ENCODE peak calls at places on chromosome 10, in four cellular contexts. One of them, this sample, is unnamed. For H3K27me3, the result is how much of the 10 kb centered on the place peaks cover.

GRCh38 chr10:107577226-107577625 is 412.7 kb upstream of the SORCS1 start:
- DNase-seq in breast epithelium: no peak
- DNase-seq in left lung: no peak
- DNase-seq in psoas muscle: no peak
- DNase-seq in this sample: no peak

GRCh38 chr10:93751832-93752231 is 5.9 kb upstream of the LGI1 start:
- DNase-seq in breast epithelium: no peak
- DNase-seq in left lung: no peak
- DNase-seq in psoas muscle: no peak
- DNase-seq in this sample: peak

GRCh38 chr10:43842072-43842471 is 193.4 kb upstream of the ZNF32 start:
- DNase-seq in breast epithelium: no peak
- DNase-seq in left lung: no peak
- DNase-seq in psoas muscle: no peak
- DNase-seq in this sample: no peak

GRCh38 chr10:88168171-88169036 is 305.0 kb downstream of the PTEN start:
- DNase-seq in breast epithelium: no peak
- DNase-seq in left lung: no peak
- DNase-seq in psoas muscle: no peak
- DNase-seq in this sample: no peak

GRCh38 chr10:11533328-11533781 is 78.1 kb downstream of the USP6NL start:
- DNase-seq in breast epithelium: no peak
- DNase-seq in left lung: no peak
- DNase-seq in psoas muscle: no peak
- DNase-seq in this sample: no peak

GRCh38 chr10:130138479-130138866 is 2.3 kb downstream of the GLRX3 start:
- DNase-seq in breast epithelium: no peak
- DNase-seq in left lung: peak
- DNase-seq in psoas muscle: no peak
- DNase-seq in this sample: no peak

GRCh38 chr10:59896186-59896585 is 10.2 kb downstream of the CCDC6 start:
- DNase-seq in breast epithelium: no peak
- DNase-seq in left lung: no peak
- DNase-seq in psoas muscle: no peak
- DNase-seq in this sample: no peak

GRCh38 chr10:70590663-70591416 is 11.7 kb downstream of the PRF1 start:
- DNase-seq in breast epithelium: peak
- DNase-seq in left lung: no peak
- DNase-seq in psoas muscle: no peak
- DNase-seq in this sample: no peak

GRCh38 chr10:30158325-30158960 is 99.1 kb upstream of the JCAD start:
- DNase-seq in breast epithelium: no peak
- DNase-seq in left lung: no peak
- DNase-seq in psoas muscle: no peak
- DNase-seq in this sample: no peak

GRCh38 chr10:130810856-130811255 is 500.7 kb downstream of the TCERG1L start:
- DNase-seq in breast epithelium: no peak
- DNase-seq in left lung: no peak
- DNase-seq in psoas muscle: no peak
- DNase-seq in this sample: no peak

GRCh38 chr10:90968448-90969086 is 47.7 kb upstream of the ANKRD1 start:
- DNase-seq in breast epithelium: no peak
- DNase-seq in left lung: no peak
- DNase-seq in psoas muscle: no peak
- DNase-seq in this sample: no peak

GRCh38 chr10:112461029-112461887 is 14.2 kb downstream of the VTI1A start:
- DNase-seq in breast epithelium: no peak
- DNase-seq in left lung: no peak
- DNase-seq in psoas muscle: no peak
- DNase-seq in this sample: no peak

GRCh38 chr10:119667562-119668328 is 16.6 kb downstream of the BAG3 start:
- DNase-seq in breast epithelium: peak
- DNase-seq in left lung: peak
- DNase-seq in psoas muscle: peak
- DNase-seq in this sample: no peak

GRCh38 chr10:48804740-48805182 is 120.1 kb downstream of the WDFY4 start:
- DNase-seq in breast epithelium: no peak
- DNase-seq in left lung: peak
- DNase-seq in psoas muscle: no peak
- DNase-seq in this sample: no peak

GRCh38 chr10:29276251-29276850 is 12.5 kb upstream of the LYZL1 start:
- DNase-seq in breast epithelium: no peak
- DNase-seq in left lung: no peak
- DNase-seq in psoas muscle: no peak
- DNase-seq in this sample: no peak

GRCh38 chr10:57815926-57816325 is 451.8 kb downstream of the IPMK start:
- DNase-seq in breast epithelium: no peak
- DNase-seq in left lung: no peak
- DNase-seq in psoas muscle: no peak
- DNase-seq in this sample: no peak

GRCh38 chr10:60382946-60383681 is 6.6 kb downstream of the ANK3 start:
- DNase-seq in breast epithelium: no peak
- DNase-seq in left lung: no peak
- DNase-seq in psoas muscle: no peak
- DNase-seq in this sample: no peak

GRCh38 chr10:113849140-113849803 is 4.6 kb downstream of the DCLRE1A start:
- DNase-seq in breast epithelium: no peak
- DNase-seq in left lung: no peak
- DNase-seq in psoas muscle: no peak
- DNase-seq in this sample: no peak

GRCh38 chr10:79316671-79317431 is 30.4 kb upstream of the PPIF start:
- DNase-seq in breast epithelium: no peak
- DNase-seq in left lung: no peak
- DNase-seq in psoas muscle: peak
- DNase-seq in this sample: no peak

GRCh38 chr10:126459878-126460481 is 71.7 kb upstream of the ADAM12 start:
- DNase-seq in breast epithelium: no peak
- DNase-seq in left lung: no peak
- DNase-seq in psoas muscle: no peak
- DNase-seq in this sample: no peak

GRCh38 chr10:88557659-88558058 is 25.5 kb downstream of the RNLS start:
- DNase-seq in breast epithelium: no peak
- DNase-seq in left lung: no peak
- DNase-seq in psoas muscle: no peak
- DNase-seq in this sample: no peak

GRCh38 chr10:91215384-91215783 is 5.1 kb upstream of the PCGF5 start:
- DNase-seq in breast epithelium: no peak
- DNase-seq in left lung: no peak
- DNase-seq in psoas muscle: no peak
- DNase-seq in this sample: no peak

GRCh38 chr10:83545901-83546391 is 593.4 kb upstream of the GHITM start:
- DNase-seq in breast epithelium: no peak
- DNase-seq in left lung: no peak
- DNase-seq in psoas muscle: no peak
- DNase-seq in this sample: no peak

GRCh38 chr10:91452063-91452462 is 41.9 kb downstream of the HECTD2 start:
- DNase-seq in breast epithelium: no peak
- DNase-seq in left lung: no peak
- DNase-seq in psoas muscle: no peak
- DNase-seq in this sample: no peak

GRCh38 chr10:75532253-75532924 is 101.0 kb downstream of the LRMDA start:
- DNase-seq in breast epithelium: no peak
- DNase-seq in left lung: no peak
- DNase-seq in psoas muscle: no peak
- DNase-seq in this sample: no peak

GRCh38 chr10:103465411-103466179 is 6.9 kb upstream of the CALHM1 start:
- DNase-seq in breast epithelium: no peak
- DNase-seq in left lung: no peak
- DNase-seq in psoas muscle: peak
- DNase-seq in this sample: no peak

GRCh38 chr10:91287276-91287675 is 66.8 kb downstream of the PCGF5 start:
- DNase-seq in breast epithelium: no peak
- DNase-seq in left lung: no peak
- DNase-seq in psoas muscle: no peak
- DNase-seq in this sample: no peak

GRCh38 chr10:19651549-19651948 is 164.7 kb upstream of the PLXDC2 start:
- DNase-seq in breast epithelium: no peak
- DNase-seq in left lung: no peak
- DNase-seq in psoas muscle: no peak
- DNase-seq in this sample: no peak

GRCh38 chr10:19974138-19974537 is 157.9 kb downstream of the PLXDC2 start:
- DNase-seq in breast epithelium: no peak
- DNase-seq in left lung: no peak
- DNase-seq in psoas muscle: no peak
- DNase-seq in this sample: no peak

GRCh38 chr10:13761490-13762091 is 174.8 kb downstream of the PRPF18 start:
- DNase-seq in breast epithelium: no peak
- DNase-seq in left lung: no peak
- DNase-seq in psoas muscle: no peak
- DNase-seq in this sample: no peak

GRCh38 chr10:124351481-124352220 is 67.1 kb downstream of the OAT start:
- DNase-seq in breast epithelium: no peak
- DNase-seq in left lung: no peak
- DNase-seq in psoas muscle: peak
- DNase-seq in this sample: peak

GRCh38 chr10:102859911-102860310 is 5.9 kb downstream of the BORCS7 start:
- DNase-seq in breast epithelium: no peak
- DNase-seq in left lung: no peak
- DNase-seq in psoas muscle: no peak
- DNase-seq in this sample: no peak

GRCh38 chr10:24901686-24902399 is 50.6 kb downstream of the PRTFDC1 start:
- DNase-seq in breast epithelium: no peak
- DNase-seq in left lung: peak
- DNase-seq in psoas muscle: peak
- DNase-seq in this sample: peak

GRCh38 chr10:89431977-89432376 is 17.6 kb downstream of the IFIT5 start:
- DNase-seq in breast epithelium: no peak
- DNase-seq in left lung: no peak
- DNase-seq in psoas muscle: no peak
- DNase-seq in this sample: no peak

GRCh38 chr10:100101526-100102076 is 19.9 kb upstream of the CPN1 start:
- DNase-seq in breast epithelium: no peak
- DNase-seq in left lung: no peak
- DNase-seq in psoas muscle: no peak
- DNase-seq in this sample: no peak

GRCh38 chr10:30857803-30858202 is 173.9 kb downstream of the ZNF438 start:
- DNase-seq in breast epithelium: peak
- DNase-seq in left lung: no peak
- DNase-seq in psoas muscle: peak
- DNase-seq in this sample: no peak

GRCh38 chr10:93081834-93082233 is 8.1 kb downstream of the CYP26A1 start:
- DNase-seq in breast epithelium: no peak
- DNase-seq in left lung: no peak
- DNase-seq in psoas muscle: no peak
- DNase-seq in this sample: no peak

GRCh38 chr10:6737758-6738463 is 157.8 kb upstream of the PRKCQ start:
- DNase-seq in breast epithelium: no peak
- DNase-seq in left lung: no peak
- DNase-seq in psoas muscle: no peak
- DNase-seq in this sample: no peak

GRCh38 chr10:17847586-17848296 is 38.6 kb downstream of the MRC1 start:
- DNase-seq in breast epithelium: no peak
- DNase-seq in left lung: no peak
- DNase-seq in psoas muscle: no peak
- DNase-seq in this sample: no peak
- TF ChIP-seq CTCF in breast epithelium: no peak
- TF ChIP-seq CTCF in left lung: peak
- TF ChIP-seq CTCF in psoas muscle: peak
- TF ChIP-seq CTCF in this sample: peak

GRCh38 chr10:132521466-132522102 is 16.0 kb upstream of the INPP5A start:
- DNase-seq in breast epithelium: no peak
- DNase-seq in left lung: peak
- DNase-seq in psoas muscle: peak
- DNase-seq in this sample: no peak
- H3K27me3 ChIP-seq in breast epithelium: under half
- H3K27me3 ChIP-seq in left lung: under half
- H3K27me3 ChIP-seq in psoas muscle: under half
- H3K27me3 ChIP-seq in this sample: under half

GRCh38 chr10:95467162-95467599 is 94.0 kb downstream of the SORBS1 start:
- DNase-seq in breast epithelium: peak
- DNase-seq in left lung: no peak
- DNase-seq in psoas muscle: peak
- DNase-seq in this sample: no peak
- TF ChIP-seq CTCF in breast epithelium: no peak
- TF ChIP-seq CTCF in left lung: no peak
- TF ChIP-seq CTCF in psoas muscle: peak
- TF ChIP-seq CTCF in this sample: no peak

GRCh38 chr10:132850896-132851295 is 64.9 kb upstream of the NKX6-2 start:
- DNase-seq in breast epithelium: no peak
- DNase-seq in left lung: peak
- DNase-seq in psoas muscle: peak
- DNase-seq in this sample: peak
- H3K27me3 ChIP-seq in breast epithelium: under half
- H3K27me3 ChIP-seq in left lung: under half
- H3K27me3 ChIP-seq in psoas muscle: under half
- H3K27me3 ChIP-seq in this sample: under half

DNA sequence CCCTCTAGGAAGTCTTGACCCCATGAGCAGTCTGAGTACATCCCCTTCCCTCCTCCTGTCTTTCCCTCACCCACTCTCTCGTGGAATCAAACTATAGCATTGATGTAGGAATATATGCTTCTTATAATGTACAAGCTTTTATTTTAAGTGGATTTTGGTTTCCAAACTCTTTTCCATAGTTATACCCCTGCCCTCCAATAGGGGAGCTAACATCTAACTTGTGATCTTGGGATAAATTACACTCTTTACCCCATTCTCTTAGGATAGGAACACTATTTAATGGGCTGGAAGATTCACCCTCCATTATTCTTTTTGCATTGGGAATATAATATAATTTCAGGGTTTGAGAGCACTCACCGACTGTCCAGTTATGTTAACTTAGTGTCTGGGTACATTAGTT is 465.9 kb downstream of the GATA3 start:
- DNase-seq in breast epithelium: no peak
- DNase-seq in left lung: no peak
- DNase-seq in psoas muscle: no peak
- DNase-seq in this sample: no peak
- TF ChIP-seq CTCF in breast epithelium: no peak
- TF ChIP-seq CTCF in left lung: no peak
- TF ChIP-seq CTCF in psoas muscle: no peak
- TF ChIP-seq CTCF in this sample: peak

GRCh38 chr10:101136007-101136707 is 5.1 kb downstream of the TLX1 start:
- DNase-seq in breast epithelium: no peak
- DNase-seq in left lung: no peak
- DNase-seq in psoas muscle: no peak
- DNase-seq in this sample: no peak
- H3K27me3 ChIP-seq in breast epithelium: half or more
- H3K27me3 ChIP-seq in left lung: half or more
- H3K27me3 ChIP-seq in psoas muscle: half or more
- H3K27me3 ChIP-seq in this sample: half or more